ENCODE peak calls at places on chromosomes 5 and 9, in four cellular contexts. M, U, O and E are unnamed samples.
A peak's percentile ranks its signal among the peaks of the same experiment; 100 is the strongest.

GRCh38 chr9:120935383-120935857 is 8.8 kb upstream of the TRAF1 start:
- DNase-seq in O (peak; percentile 99), U (peak; percentile 71), M (peak; percentile 91), E (peak; percentile 87)

GRCh38 chr5:129438322-129438721 is 21.8 kb upstream of the ADAMTS19 start:
- DNase-seq in O (no peak), M (no peak), U (no peak), E (no peak)

GRCh38 chr9:3321186-3321585 is 204.6 kb downstream of the RFX3 start:
- DNase-seq in O (no peak), M (no peak), U (no peak), E (no peak)

GRCh38 chr5:145543968-145544367 is 291.2 kb downstream of the PRELID2 start:
- DNase-seq in M (no peak), U (no peak), O (no peak), E (no peak)

GRCh38 chr5:116378007-116378831 is 196.4 kb downstream of the SEMA6A start:
- DNase-seq in O (no peak), M (no peak), U (no peak), E (no peak)

GRCh38 chr5:36073595-36074216 is 7.0 kb upstream of the UGT3A2 start:
- DNase-seq in M (no peak), U (no peak), O (no peak), E (peak; percentile 32)

GRCh38 chr5:4873656-4874055 is 266.5 kb upstream of the ADAMTS16 start:
- DNase-seq in M (no peak), O (no peak), U (no peak), E (no peak)

GRCh38 chr5:36662291-36662851 is 56.0 kb downstream of the SLC1A3 start:
- DNase-seq in O (no peak), M (no peak), U (no peak), E (no peak)

GRCh38 chr5:163379298-163380155 is 57.9 kb upstream of the CCNG1 start:
- DNase-seq in O (no peak), M (peak; percentile 80), U (peak; percentile 56), E (no peak)

GRCh38 chr9:10678010-10678409 is 65.2 kb upstream of the PTPRD start:
- DNase-seq in O (no peak), U (no peak), M (no peak), E (no peak)

GRCh38 chr5:124648902-124649467 is 97.5 kb downstream of the ZNF608 start:
- DNase-seq in U (no peak), M (no peak), O (no peak), E (no peak)

GRCh38 chr5:52709171-52709925 is 78.4 kb upstream of the ITGA1 start:
- DNase-seq in M (peak; percentile 42), U (no peak), O (no peak), E (no peak)

GRCh38 chr5:13218518-13218917 is 726.0 kb downstream of the DNAH5 start:
- DNase-seq in U (peak; percentile 1), M (no peak), O (no peak), E (no peak)

GRCh38 chr9:20137425-20137824 is 348.6 kb upstream of the SLC24A2 start:
- DNase-seq in M (no peak), U (no peak), O (no peak), E (no peak)

DNA sequence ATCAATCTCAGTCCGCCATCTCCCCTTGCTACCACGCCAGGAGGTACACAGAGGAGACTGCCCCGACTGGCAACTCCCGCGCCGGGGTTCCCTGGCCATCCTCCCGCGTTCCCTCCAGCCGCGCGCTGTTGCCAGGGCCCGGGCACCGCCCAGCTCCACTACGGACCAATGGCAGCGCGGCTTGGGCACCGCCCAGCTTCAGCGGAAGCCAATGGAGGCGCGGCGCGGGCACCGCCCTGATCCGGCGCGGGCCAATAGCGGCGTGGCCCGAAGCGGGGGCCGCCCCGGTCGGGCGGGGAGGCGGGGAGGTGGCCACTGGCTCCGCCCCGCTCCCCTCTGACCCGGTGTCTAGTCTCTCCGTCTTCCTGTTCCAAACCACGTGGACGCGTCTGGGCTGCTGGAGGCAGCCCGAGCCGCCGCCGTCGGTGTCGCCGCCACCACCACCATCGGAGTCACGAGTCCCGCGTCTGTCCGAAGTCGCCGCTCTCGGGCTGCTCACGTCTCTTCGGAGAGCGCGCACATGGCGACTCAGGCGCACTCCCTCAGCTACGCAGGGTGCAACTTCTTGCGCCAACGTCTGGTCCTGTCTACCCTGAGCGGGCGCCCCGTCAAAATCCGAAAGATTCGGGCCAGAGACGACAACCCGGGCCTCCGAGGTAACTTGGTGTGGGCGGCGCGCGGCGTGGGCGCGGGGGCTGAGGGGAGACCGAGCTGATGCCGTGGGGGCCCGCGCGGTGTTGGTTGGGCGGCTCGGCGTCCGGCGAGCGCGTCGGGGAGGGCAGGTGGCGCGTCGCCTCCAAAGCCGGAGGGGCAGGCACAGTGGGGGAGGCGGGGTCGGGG is at the start of gene RCL1:
- DNase-seq in O (peak; percentile 97), U (peak; percentile 92), M (peak; percentile 92), E (peak; percentile 97)
- TF ChIP-seq POLR2A in O (no peak), U (peak; percentile 69), M (peak; percentile 81), E (peak; percentile 90)

GRCh38 chr9:136267261-136268111 is 21.9 kb upstream of the QSOX2 start:
- DNase-seq in O (peak; percentile 83), U (peak; percentile 89), M (peak; percentile 78), E (peak; percentile 88)
- TF ChIP-seq POLR2A in O (no peak), U (peak; percentile 94), M (no peak), E (no peak)

GRCh38 chr9:34380034-34380510 is 3.4 kb upstream of the MYORG start:
- DNase-seq in M (no peak), U (no peak), O (no peak), E (no peak)

GRCh38 chr9:34381323-34381722 is 4.6 kb upstream of the MYORG start:
- DNase-seq in U (no peak), M (no peak), O (no peak), E (peak; percentile 48)

GRCh38 chr9:34382054-34382453 is 5.4 kb upstream of the MYORG start:
- DNase-seq in O (no peak), M (no peak), U (no peak), E (no peak)

GRCh38 chr9:34379334-34380033 is 2.8 kb upstream of the MYORG start:
- DNase-seq in M (peak; percentile 72), O (peak; percentile 92), U (peak; percentile 98), E (peak; percentile 83)

GRCh38 chr9:34380511-34381315 is 4.0 kb upstream of the MYORG start:
- DNase-seq in O (peak; percentile 82), M (peak; percentile 62), U (peak; percentile 90), E (peak; percentile 84)
- TF ChIP-seq POLR2A in O (no peak), M (no peak), U (peak; percentile 68), E (no peak)

DNA sequence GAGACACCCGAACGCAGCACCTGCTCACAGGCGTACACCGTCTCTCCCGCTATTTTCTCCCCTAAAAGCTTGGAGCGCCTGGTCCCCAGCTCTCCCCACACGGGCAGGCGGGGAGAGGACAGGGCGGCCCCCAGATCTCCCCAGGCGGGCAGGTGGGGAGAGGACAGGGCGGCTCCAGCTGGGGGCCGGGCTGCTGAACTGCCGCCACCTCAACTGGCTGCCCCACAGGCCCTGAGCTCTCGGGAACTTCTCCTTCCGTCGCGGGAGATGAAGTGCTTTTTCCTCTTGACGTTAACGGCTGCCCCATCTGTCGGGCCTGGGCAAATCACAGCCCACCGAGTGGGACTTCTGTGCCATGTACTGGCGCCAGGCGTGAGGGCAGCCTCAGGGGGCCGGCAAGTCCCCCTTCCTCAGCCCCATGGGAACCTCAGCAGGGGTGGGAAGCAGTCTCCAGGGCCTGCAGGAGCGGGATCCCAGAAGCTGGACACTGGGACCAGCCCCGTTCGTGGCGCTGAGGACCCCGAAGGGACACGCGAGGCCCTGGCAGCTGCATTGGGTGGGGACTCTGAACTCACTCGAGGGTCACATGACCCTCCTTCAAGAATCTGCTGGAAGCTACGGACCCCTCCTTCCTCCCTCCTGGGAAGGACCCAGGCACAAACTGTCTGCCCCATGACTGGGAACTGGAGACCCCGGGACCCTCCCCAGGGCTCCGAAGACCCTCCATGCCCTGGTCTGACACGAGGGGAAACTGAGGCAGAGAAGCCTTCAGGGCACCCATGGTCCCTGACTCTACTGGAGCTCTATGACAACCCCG is 5.7 kb upstream of the EGFL7 start:
- DNase-seq in U (no peak), M (no peak), O (no peak), E (no peak)
- TF ChIP-seq POLR2A in U (no peak), M (no peak), O (no peak), E (no peak)

GRCh38 chr5:140040358-140040757 is 2.7 kb downstream of the NRG2 start:
- DNase-seq in O (no peak), U (no peak), M (no peak), E (no peak)

GRCh38 chr5:140038373-140038957 is 4.6 kb downstream of the NRG2 start:
- DNase-seq in U (no peak), M (peak; percentile 50), O (no peak), E (no peak)

GRCh38 chr5:140041099-140041491 is 2.0 kb downstream of the NRG2 start:
- DNase-seq in M (no peak), U (no peak), O (no peak), E (no peak)

GRCh38 chr5:140041492-140042421 is 1.3 kb downstream of the NRG2 start:
- DNase-seq in U (peak; percentile 47), M (peak; percentile 12), O (peak; percentile 66), E (no peak)

DNA sequence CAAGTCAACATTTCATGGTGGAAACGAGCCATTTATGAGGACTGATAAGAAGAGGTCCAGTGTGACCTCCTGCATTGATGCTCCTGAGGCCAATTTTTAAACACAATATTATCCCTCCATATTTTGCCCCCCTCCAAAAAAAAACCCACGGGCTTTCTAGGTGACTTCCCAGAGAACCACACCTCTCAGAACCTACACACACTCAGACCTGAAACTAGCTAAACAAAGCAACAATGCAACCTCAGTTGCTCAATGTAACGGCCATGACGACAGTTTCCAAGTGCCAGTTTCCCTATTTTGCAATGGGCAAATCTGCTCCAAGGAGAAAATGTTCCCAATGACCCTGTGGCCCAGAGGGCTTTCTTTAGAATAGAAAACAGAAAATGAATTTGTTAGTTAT is 3.5 kb downstream of the NRG2 start:
- DNase-seq in U (no peak), O (no peak), M (no peak), E (no peak)
- TF ChIP-seq POLR2A in U (no peak), O (no peak), M (no peak), E (no peak)

GRCh38 chr9:112747094-112747493 is 3.5 kb upstream of the SNX30 start:
- DNase-seq in U (no peak), M (no peak), O (no peak), E (no peak)

GRCh38 chr9:112743216-112743835 is 7.2 kb upstream of the SNX30 start:
- DNase-seq in O (no peak), M (no peak), U (no peak), E (no peak)

GRCh38 chr9:112748041-112748440 is 2.5 kb upstream of the SNX30 start:
- DNase-seq in M (no peak), U (no peak), O (no peak), E (no peak)

DNA sequence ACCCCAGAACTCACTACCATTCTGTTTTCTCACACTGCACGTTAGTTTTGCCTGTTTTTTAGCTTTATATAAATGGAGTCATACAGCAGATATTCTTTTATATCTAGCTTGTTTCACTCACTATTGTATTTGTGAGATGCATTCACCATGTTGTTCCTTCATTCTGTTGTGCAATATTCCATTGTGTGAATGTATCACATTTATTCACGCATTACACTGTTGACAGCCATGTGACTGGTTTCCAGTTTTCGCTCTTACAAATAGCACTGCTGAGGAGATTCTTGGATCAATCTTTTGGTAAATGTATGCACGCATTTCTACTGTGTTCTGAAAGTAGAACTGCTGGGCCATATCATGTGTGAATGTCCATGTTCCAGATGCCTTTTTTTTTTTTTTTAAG is 6.4 kb upstream of the SNX30 start:
- DNase-seq in O (no peak), U (no peak), M (no peak), E (no peak)
- TF ChIP-seq POLR2A in O (no peak), U (no peak), M (no peak), E (no peak)

GRCh38 chr5:176537608-176538504 is 654 bp upstream of the RNF44 start:
- DNase-seq in O (peak; percentile 99), M (peak; percentile 100), U (peak; percentile 94), E (peak; percentile 99)
- TF ChIP-seq POLR2A in O (no peak), M (no peak), U (no peak), E (peak; percentile 16)